ENCODE peak calls at places on chromosomes 1 and 21, in six cellular contexts. One of them, this sample, is unnamed.

GRCh38 chr1:225451340-225451739 is 23.5 kb upstream of the LBR start:
- DNase-seq in endothelial cell of umbilical vein: no peak
- DNase-seq in HepG2: no peak
- DNase-seq in GM12878: no peak
- DNase-seq in K562: no peak
- DNase-seq in A549: no peak
- DNase-seq in this sample: peak; percentile 63

GRCh38 chr1:195714248-195714647 is 894.0 kb downstream of the KCNT2 start:
- DNase-seq in GM12878: no peak
- DNase-seq in A549: no peak
- DNase-seq in HepG2: no peak
- DNase-seq in K562: no peak
- DNase-seq in endothelial cell of umbilical vein: no peak
- DNase-seq in this sample: no peak

GRCh38 chr1:236124965-236125364 is 17.4 kb upstream of the GPR137B start:
- DNase-seq in endothelial cell of umbilical vein: no peak
- DNase-seq in A549: no peak
- DNase-seq in GM12878: no peak
- DNase-seq in HepG2: peak; percentile 15
- DNase-seq in K562: no peak
- DNase-seq in this sample: peak; percentile 32

GRCh38 chr1:244381887-244382565 is 69.7 kb downstream of the ADSS2 start:
- DNase-seq in A549: no peak
- DNase-seq in K562: no peak
- DNase-seq in GM12878: no peak
- DNase-seq in HepG2: no peak
- DNase-seq in endothelial cell of umbilical vein: peak; percentile 70
- DNase-seq in this sample: no peak

GRCh38 chr1:32817815-32818786 is 648 bp downstream of the S100PBP start:
- DNase-seq in endothelial cell of umbilical vein: peak; percentile 58
- DNase-seq in GM12878: no peak
- DNase-seq in K562: peak; percentile 87
- DNase-seq in HepG2: peak; percentile 67
- DNase-seq in A549: peak; percentile 62
- DNase-seq in this sample: no peak

GRCh38 chr1:43525995-43526394 is 4.7 kb upstream of the PTPRF start:
- DNase-seq in endothelial cell of umbilical vein: no peak
- DNase-seq in A549: peak; percentile 54
- DNase-seq in K562: no peak
- DNase-seq in HepG2: no peak
- DNase-seq in GM12878: no peak
- DNase-seq in this sample: no peak

GRCh38 chr21:44487831-44488230 is 32.5 kb downstream of the LRRC3 start:
- DNase-seq in GM12878: no peak
- DNase-seq in A549: no peak
- DNase-seq in K562: peak; percentile 70
- DNase-seq in endothelial cell of umbilical vein: peak; percentile 6
- DNase-seq in HepG2: peak; percentile 30
- DNase-seq in this sample: peak; percentile 56

GRCh38 chr1:88697503-88697902 is 13.4 kb downstream of the PKN2 start:
- DNase-seq in K562: no peak
- DNase-seq in A549: no peak
- DNase-seq in GM12878: no peak
- DNase-seq in endothelial cell of umbilical vein: no peak
- DNase-seq in HepG2: no peak
- DNase-seq in this sample: no peak

GRCh38 chr1:234481771-234482170 is 2.8 kb upstream of the TARBP1 start:
- DNase-seq in endothelial cell of umbilical vein: no peak
- DNase-seq in A549: no peak
- DNase-seq in K562: no peak
- DNase-seq in HepG2: no peak
- DNase-seq in GM12878: no peak
- DNase-seq in this sample: no peak

GRCh38 chr1:222904451-222904850 is 89.6 kb downstream of the DISP1 start:
- DNase-seq in GM12878: no peak
- DNase-seq in A549: no peak
- DNase-seq in HepG2: no peak
- DNase-seq in endothelial cell of umbilical vein: no peak
- DNase-seq in K562: no peak
- DNase-seq in this sample: no peak

GRCh38 chr1:182676321-182676720 is 8.1 kb downstream of the RGS8 start:
- DNase-seq in endothelial cell of umbilical vein: no peak
- DNase-seq in A549: no peak
- DNase-seq in HepG2: no peak
- DNase-seq in K562: no peak
- DNase-seq in GM12878: no peak
- DNase-seq in this sample: no peak

GRCh38 chr1:51327386-51327785 is 3.0 kb downstream of the TTC39A start:
- DNase-seq in A549: no peak
- DNase-seq in endothelial cell of umbilical vein: no peak
- DNase-seq in K562: no peak
- DNase-seq in HepG2: no peak
- DNase-seq in GM12878: no peak
- DNase-seq in this sample: no peak

GRCh38 chr1:17348593-17349234 is 23.3 kb upstream of the PADI6 start:
- DNase-seq in HepG2: no peak
- DNase-seq in K562: no peak
- DNase-seq in A549: no peak
- DNase-seq in endothelial cell of umbilical vein: no peak
- DNase-seq in GM12878: peak; percentile 34
- DNase-seq in this sample: no peak

GRCh38 chr1:233394860-233395717 is 67.6 kb downstream of the MAP3K21 start:
- DNase-seq in K562: peak; percentile 65
- DNase-seq in GM12878: no peak
- DNase-seq in HepG2: peak; percentile 33
- DNase-seq in A549: peak; percentile 61
- DNase-seq in endothelial cell of umbilical vein: peak; percentile 59
- DNase-seq in this sample: peak; percentile 59

GRCh38 chr1:107963601-107964396 is 1.2 kb downstream of the VAV3 start:
- DNase-seq in HepG2: no peak
- DNase-seq in endothelial cell of umbilical vein: peak; percentile 8
- DNase-seq in GM12878: peak; percentile 62
- DNase-seq in K562: no peak
- DNase-seq in A549: no peak
- DNase-seq in this sample: peak; percentile 69

GRCh38 chr1:107966550-107966949 is 1.6 kb upstream of the VAV3 start:
- DNase-seq in A549: no peak
- DNase-seq in K562: no peak
- DNase-seq in GM12878: no peak
- DNase-seq in endothelial cell of umbilical vein: no peak
- DNase-seq in HepG2: no peak
- DNase-seq in this sample: no peak

GRCh38 chr1:107965112-107965991 is at the start of gene VAV3:
- DNase-seq in A549: peak; percentile 58
- DNase-seq in endothelial cell of umbilical vein: peak; percentile 55
- DNase-seq in K562: no peak
- DNase-seq in GM12878: no peak
- DNase-seq in HepG2: peak; percentile 50
- DNase-seq in this sample: peak; percentile 89

GRCh38 chr1:107964397-107965111 is 426 bp downstream of the VAV3 start:
- DNase-seq in endothelial cell of umbilical vein: peak; percentile 7
- DNase-seq in GM12878: no peak
- DNase-seq in HepG2: no peak
- DNase-seq in K562: no peak
- DNase-seq in A549: no peak
- DNase-seq in this sample: no peak

GRCh38 chr1:107963009-107963408 is 2.0 kb downstream of the VAV3 start:
- DNase-seq in HepG2: no peak
- DNase-seq in endothelial cell of umbilical vein: no peak
- DNase-seq in K562: no peak
- DNase-seq in A549: no peak
- DNase-seq in GM12878: no peak
- DNase-seq in this sample: peak; percentile 16
- H3K4me3 ChIP-seq in HepG2: no peak overlapping the region
- H3K4me3 ChIP-seq in endothelial cell of umbilical vein: no peak overlapping the region
- H3K4me3 ChIP-seq in K562: no peak overlapping the region
- H3K4me3 ChIP-seq in A549: no peak overlapping the region
- H3K4me3 ChIP-seq in GM12878: peak overlapping the region; percentile 87
- H3K4me3 ChIP-seq in this sample: peak overlapping the region; percentile 83

GRCh38 chr1:207004931-207005830 is 27.4 kb downstream of the C1orf116 start:
- DNase-seq in endothelial cell of umbilical vein: peak; percentile 33
- DNase-seq in A549: peak; percentile 77
- DNase-seq in HepG2: peak; percentile 73
- DNase-seq in GM12878: peak; percentile 7
- DNase-seq in K562: peak; percentile 88
- DNase-seq in this sample: peak; percentile 46
- TF ChIP-seq MYC in endothelial cell of umbilical vein: no peak
- TF ChIP-seq MYC in A549: no peak
- TF ChIP-seq MYC in HepG2: no peak
- TF ChIP-seq MYC in GM12878: no peak
- TF ChIP-seq MYC in K562: no peak
- TF ChIP-seq MYC in this sample: no peak

GRCh38 chr1:26910343-26911160 is 3.2 kb downstream of the NR0B2 start:
- DNase-seq in GM12878: no peak
- DNase-seq in endothelial cell of umbilical vein: no peak
- DNase-seq in K562: peak; percentile 46
- DNase-seq in HepG2: peak; percentile 98
- DNase-seq in A549: no peak
- DNase-seq in this sample: no peak

GRCh38 chr1:26909951-26910342 is 3.8 kb downstream of the NR0B2 start:
- DNase-seq in A549: no peak
- DNase-seq in K562: no peak
- DNase-seq in GM12878: no peak
- DNase-seq in endothelial cell of umbilical vein: no peak
- DNase-seq in HepG2: no peak
- DNase-seq in this sample: no peak

GRCh38 chr1:26913389-26913753 is 404 bp downstream of the NR0B2 start:
- DNase-seq in HepG2: no peak
- DNase-seq in GM12878: no peak
- DNase-seq in A549: no peak
- DNase-seq in K562: no peak
- DNase-seq in endothelial cell of umbilical vein: no peak
- DNase-seq in this sample: no peak

GRCh38 chr1:26912147-26912490 is 1.7 kb downstream of the NR0B2 start:
- DNase-seq in K562: no peak
- DNase-seq in A549: no peak
- DNase-seq in HepG2: no peak
- DNase-seq in endothelial cell of umbilical vein: no peak
- DNase-seq in GM12878: no peak
- DNase-seq in this sample: no peak

DNA sequence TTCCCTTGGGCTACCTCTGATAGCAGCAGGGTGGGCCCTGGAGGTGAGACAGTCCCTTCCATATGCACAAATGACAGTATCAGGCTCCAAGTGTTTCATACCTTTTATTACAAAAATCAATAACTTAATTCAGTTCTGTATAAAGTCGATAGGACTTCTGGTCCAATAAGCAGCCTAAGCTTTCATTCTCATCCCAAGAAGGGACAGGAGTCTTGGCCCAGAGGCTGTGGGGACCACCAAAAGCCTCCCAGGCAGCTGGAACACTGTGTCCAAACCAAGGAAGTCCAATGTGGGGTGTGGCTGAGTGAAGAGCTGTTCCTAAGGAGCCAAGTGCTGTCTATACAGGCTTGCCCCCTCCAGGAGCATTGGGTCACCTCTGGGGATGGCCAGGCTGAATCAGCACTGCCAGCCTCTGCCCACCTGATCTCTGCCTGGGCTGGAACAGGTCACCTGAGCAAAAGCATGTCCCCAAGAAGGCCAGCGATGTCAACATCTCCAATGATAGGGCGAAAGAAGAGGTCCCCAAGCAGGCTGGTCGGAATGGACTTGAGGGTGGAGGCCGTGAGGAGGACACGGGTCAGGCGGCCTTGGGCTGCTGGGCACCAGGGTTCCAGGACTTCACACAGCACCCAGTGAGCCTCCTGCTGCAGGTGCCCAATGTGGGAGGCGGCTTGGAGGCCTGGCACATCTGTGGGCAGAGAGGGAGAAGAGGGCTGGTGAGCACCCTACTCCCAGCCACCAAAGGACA is 2.2 kb downstream of the NR0B2 start:
- DNase-seq in endothelial cell of umbilical vein: no peak
- DNase-seq in GM12878: no peak
- DNase-seq in A549: no peak
- DNase-seq in K562: no peak
- DNase-seq in HepG2: no peak
- DNase-seq in this sample: no peak
- TF ChIP-seq POLR2A in endothelial cell of umbilical vein: no peak
- TF ChIP-seq POLR2A in GM12878: no peak
- TF ChIP-seq POLR2A in A549: no peak
- TF ChIP-seq POLR2A in K562: no peak
- TF ChIP-seq POLR2A in HepG2: peak; percentile 14
- TF ChIP-seq POLR2A in this sample: no peak

DNA sequence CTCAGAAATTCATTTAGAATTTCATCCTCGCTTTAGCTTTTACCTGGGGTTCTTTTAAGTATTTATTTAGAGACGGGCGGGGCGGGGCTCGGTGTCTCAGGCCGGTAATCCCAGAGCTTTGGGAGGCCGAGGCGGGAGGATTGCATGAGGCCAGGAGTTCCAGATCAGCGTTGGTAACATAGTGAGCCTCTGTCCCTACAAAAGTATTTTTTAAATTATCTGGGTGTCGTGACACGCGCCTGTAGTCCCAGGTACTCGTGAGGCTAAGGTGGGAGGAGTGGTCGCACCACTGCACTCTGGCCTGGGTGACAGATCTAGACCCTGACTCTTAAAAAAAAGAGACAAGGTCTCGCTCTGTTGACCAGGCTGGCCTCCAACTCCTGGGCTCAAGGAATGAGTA is 942 bp upstream of the RSBN1 start:
- DNase-seq in GM12878: no peak
- DNase-seq in endothelial cell of umbilical vein: no peak
- DNase-seq in HepG2: no peak
- DNase-seq in K562: peak; percentile 31
- DNase-seq in A549: no peak
- DNase-seq in this sample: peak; percentile 8
- H3K4me3 ChIP-seq in GM12878: no peak overlapping the region
- H3K4me3 ChIP-seq in endothelial cell of umbilical vein: no peak overlapping the region
- H3K4me3 ChIP-seq in HepG2: no peak overlapping the region
- H3K4me3 ChIP-seq in K562: no peak overlapping the region
- H3K4me3 ChIP-seq in A549: no peak overlapping the region
- H3K4me3 ChIP-seq in this sample: no peak overlapping the region

DNA sequence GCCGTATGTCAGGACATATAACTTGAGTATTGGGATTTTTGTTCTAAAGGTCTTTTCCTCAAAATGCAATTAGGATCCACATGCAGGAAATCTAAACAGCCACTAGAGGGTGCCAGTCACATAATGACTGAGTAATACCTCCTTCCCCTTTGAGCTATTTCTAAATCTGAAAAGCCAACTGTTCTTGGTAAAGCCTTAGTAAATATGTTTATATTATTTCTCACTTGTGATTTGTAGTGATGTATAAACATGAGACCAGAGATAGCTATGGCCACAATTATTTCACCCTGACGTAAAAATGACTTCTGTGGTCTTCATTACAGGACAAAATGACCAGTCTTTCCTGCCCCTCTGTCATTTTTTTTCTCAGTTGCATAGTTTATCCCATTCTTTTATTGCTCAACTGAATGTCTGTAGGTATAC is 41.0 kb upstream of the DR1 start:
- DNase-seq in GM12878: peak; percentile 12
- DNase-seq in HepG2: peak; percentile 65
- DNase-seq in endothelial cell of umbilical vein: peak; percentile 54
- DNase-seq in A549: peak; percentile 18
- DNase-seq in K562: peak; percentile 67
- DNase-seq in this sample: peak; percentile 69
- TF ChIP-seq MYC in GM12878: no peak
- TF ChIP-seq MYC in HepG2: no peak
- TF ChIP-seq MYC in endothelial cell of umbilical vein: no peak
- TF ChIP-seq MYC in A549: no peak
- TF ChIP-seq MYC in K562: no peak
- TF ChIP-seq MYC in this sample: no peak

This sample was measured in NB4.